ENCODE peak calls at places on chromosome 2, in four cellular contexts. One of them, this sample, is unnamed.

GRCh38 chr2:197176457-197176964 is 134.1 kb downstream of the ANKRD44 start:
- DNase-seq in colonic mucosa: no peak
- DNase-seq in nephron progenitor cell: no peak
- DNase-seq in fibroblast of mammary gland: no peak
- DNase-seq in this sample: no peak

GRCh38 chr2:138030459-138030858 is 66.2 kb downstream of the HNMT start:
- DNase-seq in colonic mucosa: no peak
- DNase-seq in nephron progenitor cell: no peak
- DNase-seq in fibroblast of mammary gland: peak; percentile 35
- DNase-seq in this sample: no peak

GRCh38 chr2:238895901-238896600 is 48.2 kb downstream of the TWIST2 start:
- DNase-seq in colonic mucosa: peak; percentile 39
- DNase-seq in nephron progenitor cell: peak; percentile 71
- DNase-seq in fibroblast of mammary gland: peak; percentile 95
- DNase-seq in this sample: peak; percentile 31

GRCh38 chr2:45904931-45905642 is 253.6 kb downstream of the PRKCE start:
- DNase-seq in colonic mucosa: no peak
- DNase-seq in nephron progenitor cell: no peak
- DNase-seq in fibroblast of mammary gland: peak; percentile 42
- DNase-seq in this sample: no peak

GRCh38 chr2:217593732-217594131 is 409.1 kb downstream of the TNS1 start:
- DNase-seq in colonic mucosa: no peak
- DNase-seq in nephron progenitor cell: no peak
- DNase-seq in fibroblast of mammary gland: no peak
- DNase-seq in this sample: no peak

GRCh38 chr2:69975136-69975852 is 13.9 kb upstream of the ASPRV1 start:
- DNase-seq in colonic mucosa: no peak
- DNase-seq in nephron progenitor cell: no peak
- DNase-seq in fibroblast of mammary gland: no peak
- DNase-seq in this sample: no peak

GRCh38 chr2:37832590-37833197 is 92.4 kb upstream of the RMDN2 start:
- DNase-seq in colonic mucosa: peak; percentile 94
- DNase-seq in nephron progenitor cell: peak; percentile 87
- DNase-seq in fibroblast of mammary gland: peak; percentile 84
- DNase-seq in this sample: peak; percentile 90

GRCh38 chr2:34365512-34365911 is 766.4 kb upstream of the FAM98A start:
- DNase-seq in colonic mucosa: no peak
- DNase-seq in nephron progenitor cell: no peak
- DNase-seq in fibroblast of mammary gland: no peak
- DNase-seq in this sample: no peak

GRCh38 chr2:24327988-24328387 is 32.3 kb downstream of the ITSN2 start:
- DNase-seq in colonic mucosa: no peak
- DNase-seq in nephron progenitor cell: no peak
- DNase-seq in fibroblast of mammary gland: no peak
- DNase-seq in this sample: no peak

GRCh38 chr2:101655941-101656422 is 41.5 kb upstream of the MAP4K4 start:
- DNase-seq in colonic mucosa: no peak
- DNase-seq in nephron progenitor cell: no peak
- DNase-seq in fibroblast of mammary gland: peak; percentile 87
- DNase-seq in this sample: no peak

DNA sequence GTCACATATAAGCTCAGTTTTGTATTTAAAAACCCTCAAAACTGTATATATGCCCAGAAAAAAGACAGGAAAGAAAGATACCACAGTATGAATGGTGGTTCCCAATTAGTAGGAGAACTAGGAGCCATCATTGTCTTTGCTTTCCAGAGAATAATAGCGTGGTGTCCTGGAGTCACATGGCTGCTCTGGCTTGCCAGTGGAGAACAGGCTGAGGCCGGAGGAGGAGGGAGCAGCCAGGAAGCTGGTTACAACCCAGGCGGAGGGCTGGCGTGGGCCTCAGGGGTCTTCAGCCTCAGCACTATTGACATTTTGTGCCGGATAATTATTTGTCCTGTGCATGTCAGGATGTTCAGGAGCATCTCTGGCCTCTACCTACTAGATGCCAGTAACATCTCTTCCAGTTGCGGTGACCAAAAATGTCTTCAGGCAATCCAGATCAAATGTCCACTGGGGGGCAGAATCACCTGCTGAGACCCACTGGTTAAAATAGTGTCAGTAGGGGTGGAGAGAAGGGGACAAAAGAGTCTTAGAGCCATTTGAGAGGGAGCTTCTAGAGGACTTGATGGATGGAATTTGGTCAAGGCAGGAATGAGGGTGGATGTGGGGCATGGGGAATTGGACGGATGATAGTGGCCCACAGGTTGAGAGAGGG is 144.8 kb downstream of the AGAP1 start:
- DNase-seq in colonic mucosa: no peak
- DNase-seq in nephron progenitor cell: no peak
- DNase-seq in fibroblast of mammary gland: no peak
- DNase-seq in this sample: peak; percentile 7
- TF ChIP-seq CTCF in colonic mucosa: no peak
- TF ChIP-seq CTCF in nephron progenitor cell: no peak
- TF ChIP-seq CTCF in fibroblast of mammary gland: peak; percentile 10
- TF ChIP-seq CTCF in this sample: peak; percentile 50

DNA sequence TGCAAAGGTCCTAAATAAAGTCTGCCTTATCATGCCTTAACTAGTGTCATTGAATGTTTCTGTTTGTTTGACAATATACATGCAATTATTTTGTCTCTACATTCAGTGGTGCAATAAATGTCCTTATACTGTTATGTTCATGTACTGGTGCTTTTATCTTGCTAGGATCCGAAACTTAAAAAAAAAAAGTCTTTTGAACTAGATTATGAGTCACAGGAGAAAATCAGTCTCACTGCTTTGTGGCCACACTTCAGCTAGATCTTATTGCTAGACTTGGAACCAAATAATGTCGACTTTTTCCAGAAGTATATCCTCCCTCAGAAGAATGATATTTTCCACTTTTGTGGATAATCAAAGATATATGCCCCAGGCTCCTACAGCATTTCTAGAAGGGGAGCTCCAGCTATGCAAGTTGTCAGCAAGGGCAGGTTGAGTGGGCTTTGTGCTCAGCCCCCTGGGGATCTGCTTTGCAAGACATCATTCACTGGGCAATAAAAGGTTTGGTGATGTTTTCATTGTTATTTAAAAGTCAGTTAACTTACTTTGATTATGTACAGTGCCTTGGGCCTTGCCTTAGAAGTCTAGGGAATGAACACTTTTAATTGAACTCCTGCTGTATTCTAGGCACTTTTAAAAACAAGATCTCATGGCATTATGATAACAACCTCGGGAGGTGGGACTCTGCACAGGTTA is 157.1 kb upstream of the LRRTM1 start:
- DNase-seq in colonic mucosa: no peak
- DNase-seq in nephron progenitor cell: peak; percentile 3
- DNase-seq in fibroblast of mammary gland: peak; percentile 1
- DNase-seq in this sample: no peak
- TF ChIP-seq CTCF in colonic mucosa: no peak
- TF ChIP-seq CTCF in nephron progenitor cell: no peak
- TF ChIP-seq CTCF in fibroblast of mammary gland: no peak
- TF ChIP-seq CTCF in this sample: no peak

DNA sequence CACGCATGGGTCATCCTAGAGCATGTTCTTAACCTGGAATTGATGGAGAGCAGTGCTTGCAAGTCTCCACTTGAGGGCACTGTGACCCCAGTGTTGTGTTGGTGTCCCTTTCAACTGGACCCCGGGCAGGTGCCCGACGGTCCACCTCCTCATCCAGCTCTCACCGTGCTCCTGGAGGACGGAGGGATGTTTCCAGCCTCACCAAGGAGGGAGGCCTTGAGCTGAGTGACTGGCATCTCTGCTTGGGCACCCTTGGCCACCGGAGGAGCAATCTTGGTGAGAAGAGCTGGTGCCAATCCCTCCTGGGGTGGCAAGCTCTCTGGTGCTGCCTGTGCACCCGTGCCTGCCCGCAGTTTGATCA is 45.4 kb upstream of the ASB18 start:
- DNase-seq in colonic mucosa: no peak
- DNase-seq in nephron progenitor cell: peak; percentile 65
- DNase-seq in fibroblast of mammary gland: peak; percentile 17
- DNase-seq in this sample: peak; percentile 41
- TF ChIP-seq CTCF in colonic mucosa: peak; percentile 38
- TF ChIP-seq CTCF in nephron progenitor cell: peak; percentile 79
- TF ChIP-seq CTCF in fibroblast of mammary gland: peak; percentile 56
- TF ChIP-seq CTCF in this sample: peak; percentile 47

GRCh38 chr2:88810488-88810887 is 119.0 kb downstream of the RPIA start:
- DNase-seq in colonic mucosa: no peak
- DNase-seq in nephron progenitor cell: no peak
- DNase-seq in fibroblast of mammary gland: no peak
- DNase-seq in this sample: no peak

GRCh38 chr2:88811238-88811637 is 119.8 kb downstream of the RPIA start:
- DNase-seq in colonic mucosa: no peak
- DNase-seq in nephron progenitor cell: no peak
- DNase-seq in fibroblast of mammary gland: no peak
- DNase-seq in this sample: no peak

GRCh38 chr2:88811681-88812080 is 120.2 kb downstream of the RPIA start:
- DNase-seq in colonic mucosa: no peak
- DNase-seq in nephron progenitor cell: no peak
- DNase-seq in fibroblast of mammary gland: no peak
- DNase-seq in this sample: no peak

GRCh38 chr2:88815243-88816096 is 124.0 kb downstream of the RPIA start:
- DNase-seq in colonic mucosa: no peak
- DNase-seq in nephron progenitor cell: no peak
- DNase-seq in fibroblast of mammary gland: no peak
- DNase-seq in this sample: no peak

DNA sequence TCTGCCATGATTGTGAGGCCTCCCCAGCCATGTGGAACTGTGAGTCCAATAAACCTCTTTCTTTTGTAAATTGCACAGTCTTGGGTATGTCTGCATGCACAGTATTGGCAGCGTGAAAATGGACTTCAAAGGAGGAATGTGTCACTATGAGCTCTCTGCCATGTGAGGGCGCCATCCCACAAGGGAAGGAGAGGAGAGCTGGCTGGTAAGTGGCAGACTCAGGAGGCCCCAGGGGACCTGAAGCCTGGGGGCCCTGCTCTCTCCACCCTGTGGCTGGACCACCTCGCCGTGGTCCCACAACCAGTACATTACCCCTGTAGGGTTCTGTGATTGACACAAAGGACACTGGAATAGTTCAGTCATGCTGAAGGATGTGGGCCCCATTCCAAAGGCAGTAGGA is 122.1 kb downstream of the RPIA start:
- DNase-seq in colonic mucosa: no peak
- DNase-seq in nephron progenitor cell: no peak
- DNase-seq in fibroblast of mammary gland: no peak
- DNase-seq in this sample: no peak
- TF ChIP-seq CTCF in colonic mucosa: no peak
- TF ChIP-seq CTCF in nephron progenitor cell: no peak
- TF ChIP-seq CTCF in fibroblast of mammary gland: no peak
- TF ChIP-seq CTCF in this sample: no peak

GRCh38 chr2:111919362-111919761 is 21.0 kb downstream of the MERTK start:
- DNase-seq in colonic mucosa: no peak
- DNase-seq in nephron progenitor cell: no peak
- DNase-seq in fibroblast of mammary gland: no peak
- DNase-seq in this sample: no peak
- TF ChIP-seq CTCF in colonic mucosa: no peak
- TF ChIP-seq CTCF in nephron progenitor cell: no peak
- TF ChIP-seq CTCF in fibroblast of mammary gland: peak; percentile 13
- TF ChIP-seq CTCF in this sample: no peak

GRCh38 chr2:145827235-145827634 is 1307.3 kb upstream of the ZEB2 start:
- DNase-seq in colonic mucosa: no peak
- DNase-seq in nephron progenitor cell: no peak
- DNase-seq in fibroblast of mammary gland: no peak
- DNase-seq in this sample: no peak
- TF ChIP-seq CTCF in colonic mucosa: no peak
- TF ChIP-seq CTCF in nephron progenitor cell: no peak
- TF ChIP-seq CTCF in fibroblast of mammary gland: no peak
- TF ChIP-seq CTCF in this sample: no peak

DNA sequence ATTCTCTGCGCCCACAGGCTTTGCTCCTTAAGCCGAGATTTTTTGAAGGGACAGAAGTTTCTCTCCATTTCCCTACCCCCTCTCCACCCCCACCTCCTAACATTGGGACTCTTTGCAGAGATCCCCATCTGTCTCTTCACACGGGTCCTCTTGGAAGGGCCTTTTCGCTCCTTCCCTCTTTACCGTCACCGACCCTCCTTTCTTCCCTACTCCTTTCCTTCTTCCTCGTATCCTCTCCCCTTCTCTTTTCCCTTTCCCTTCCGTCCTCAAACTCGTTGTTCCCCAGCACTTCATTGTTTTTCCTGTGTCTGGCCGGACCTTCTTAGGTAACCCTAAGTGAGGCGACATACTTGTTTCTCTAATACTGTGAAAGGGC is 660 bp downstream of the COPS7B start:
- DNase-seq in colonic mucosa: no peak
- DNase-seq in nephron progenitor cell: no peak
- DNase-seq in fibroblast of mammary gland: no peak
- DNase-seq in this sample: no peak
- TF ChIP-seq CTCF in colonic mucosa: no peak
- TF ChIP-seq CTCF in nephron progenitor cell: no peak
- TF ChIP-seq CTCF in fibroblast of mammary gland: no peak
- TF ChIP-seq CTCF in this sample: peak; percentile 1

DNA sequence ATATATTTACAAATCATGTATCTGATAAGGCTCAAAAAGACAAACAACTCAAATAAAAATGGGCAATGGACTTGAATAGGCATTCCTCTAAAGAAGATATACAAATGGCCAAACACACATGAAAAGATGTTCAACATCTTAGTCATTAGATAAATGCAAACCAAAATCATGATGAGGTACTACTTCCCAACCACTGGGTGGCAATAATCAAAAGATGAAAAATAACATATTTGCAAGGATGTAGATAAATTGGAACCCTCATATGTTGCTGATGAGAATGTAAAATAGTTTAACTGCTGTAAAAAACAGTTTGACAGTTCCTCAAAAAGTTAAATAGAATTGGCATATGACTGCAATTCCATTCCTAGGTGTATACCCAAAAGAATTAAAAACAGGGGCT is 132.3 kb downstream of the TTC32 start:
- DNase-seq in colonic mucosa: no peak
- DNase-seq in nephron progenitor cell: no peak
- DNase-seq in fibroblast of mammary gland: peak; percentile 42
- DNase-seq in this sample: no peak
- TF ChIP-seq CTCF in colonic mucosa: no peak
- TF ChIP-seq CTCF in nephron progenitor cell: peak; percentile 11
- TF ChIP-seq CTCF in fibroblast of mammary gland: peak; percentile 43
- TF ChIP-seq CTCF in this sample: no peak